ENCODE peak calls at places on chromosomes 13 and 19, in ten cellular contexts. E is smooth muscle cell of the brain vasculature; D is A549; H is activated CD4-positive, alpha-beta T cell treated with anti-CD3 and anti-CD28 coated beads for 24 hours; Y is stimulated activated CD8-positive, alpha-beta memory T cell treated with anti-CD3 and anti-CD28 coated beads, Interleukin-7, amount 100 ng/mL, for 1 hour; U is stromal cell of bone marrow; S is cerebellar nuclear complex; A is NCI-H774; N is cardiac fibroblast; Z is NCI-H748 treated with DMSO at 0.1 percent for 48 hours. T is an unnamed sample.

GRCh38 chr13:86383561-86383960 is 584.3 kb upstream of the SLITRK6 start:
- DNase-seq in E (no peak), S (no peak), N (no peak), Y (no peak), U (no peak), H (no peak), Z (peak), D (no peak), A (peak), T (no peak)

GRCh38 chr13:70568571-70568970 is 460.3 kb upstream of the KLHL1 start:
- DNase-seq in N (peak), S (no peak), Z (peak), A (no peak), H (no peak), U (peak), E (peak), D (peak), Y (no peak), T (peak)

GRCh38 chr19:18202759-18203407 is 959 bp downstream of the RAB3A start:
- DNase-seq in H (no peak), E (no peak), Z (no peak), S (no peak), N (peak), D (no peak), Y (no peak), U (no peak), A (peak), T (peak)

GRCh38 chr13:44576396-44577235 is 486 bp upstream of the TSC22D1 start:
- DNase-seq in S (no peak), E (no peak), A (no peak), D (no peak), Y (no peak), H (peak), N (no peak), Z (no peak), U (no peak), T (peak)

GRCh38 chr19:40279761-40280607 is 5.2 kb downstream of the AKT2 start:
- DNase-seq in Y (peak), D (no peak), H (no peak), S (no peak), A (no peak), N (no peak), U (no peak), E (no peak), Z (no peak), T (no peak)

GRCh38 chr19:8137425-8137824 is 12.0 kb downstream of the FBN3 start:
- DNase-seq in Z (no peak), S (no peak), A (no peak), Y (no peak), D (no peak), N (no peak), E (no peak), H (no peak), U (no peak), T (no peak)

GRCh38 chr19:38409631-38410133 is 6.8 kb downstream of the FAM98C start:
- DNase-seq in Z (no peak), E (no peak), Y (no peak), D (peak), S (no peak), H (no peak), A (no peak), U (peak), N (peak), T (no peak)

GRCh38 chr19:23991170-23991569 is 76.5 kb downstream of the ZNF726 start:
- DNase-seq in H (no peak), Y (no peak), D (peak), S (no peak), U (no peak), E (no peak), A (peak), N (no peak), Z (peak), T (no peak)

GRCh38 chr19:35717665-35718344 is at the start of gene KMT2B:
- DNase-seq in H (no peak), A (peak), E (peak), Z (peak), U (no peak), N (peak), Y (no peak), D (peak), S (no peak), T (no peak)

GRCh38 chr13:113991191-113991669 is 17.4 kb upstream of the C13orf46 start:
- DNase-seq in N (no peak), D (no peak), Z (no peak), A (peak), Y (no peak), E (no peak), U (no peak), H (no peak), S (no peak), T (no peak)

GRCh38 chr19:53511933-53512374 is 26.0 kb upstream of the ZNF331 start:
- DNase-seq in S (no peak), U (peak), H (peak), E (no peak), Z (peak), D (peak), Y (no peak), N (peak), A (no peak), T (peak)

GRCh38 chr13:111344471-111345191 is 24.2 kb downstream of the TEX29 start:
- DNase-seq in N (peak), E (peak), D (peak), Z (no peak), H (no peak), U (no peak), Y (no peak), A (peak), S (no peak), T (peak)

GRCh38 chr13:39490136-39490535 is 112.9 kb downstream of the LHFPL6 start:
- DNase-seq in H (no peak), S (no peak), D (no peak), N (no peak), Y (no peak), Z (no peak), U (no peak), A (no peak), E (no peak), T (peak)

T was measured in HAP-1.